ENCODE peak calls at places on chromosome 9, in eight cellular contexts. One of them, this sample, is unnamed.

GRCh38 chr9:96078866-96079505 is 203.5 kb downstream of the ERCC6L2 start:
- DNase-seq in activated naive CD4-positive, alpha-beta T cell: no peak
- DNase-seq in stimulated activated CD8-positive, alpha-beta memory T cell treated with anti-CD3 and anti-CD28 coated beads, Interleukin-12 subunit alpha, Interleukin-12 subunit beta, amount 100 ng/mL, for 1 hour: no peak
- DNase-seq in dorsolateral prefrontal cortex: no peak
- DNase-seq in Ammon's horn: no peak
- DNase-seq in SJSA1: no peak
- DNase-seq in H9: no peak
- DNase-seq in neural crest cell: no peak
- DNase-seq in this sample: no peak

GRCh38 chr9:80690340-80690939 is 998.9 kb downstream of the TLE1 start:
- DNase-seq in activated naive CD4-positive, alpha-beta T cell: no peak
- DNase-seq in stimulated activated CD8-positive, alpha-beta memory T cell treated with anti-CD3 and anti-CD28 coated beads, Interleukin-12 subunit alpha, Interleukin-12 subunit beta, amount 100 ng/mL, for 1 hour: no peak
- DNase-seq in dorsolateral prefrontal cortex: no peak
- DNase-seq in Ammon's horn: no peak
- DNase-seq in SJSA1: no peak
- DNase-seq in H9: no peak
- DNase-seq in neural crest cell: no peak
- DNase-seq in this sample: no peak

GRCh38 chr9:98380065-98380681 is 124.7 kb upstream of the TBC1D2 start:
- DNase-seq in activated naive CD4-positive, alpha-beta T cell: no peak
- DNase-seq in stimulated activated CD8-positive, alpha-beta memory T cell treated with anti-CD3 and anti-CD28 coated beads, Interleukin-12 subunit alpha, Interleukin-12 subunit beta, amount 100 ng/mL, for 1 hour: no peak
- DNase-seq in dorsolateral prefrontal cortex: no peak
- DNase-seq in Ammon's horn: no peak
- DNase-seq in SJSA1: no peak
- DNase-seq in H9: peak
- DNase-seq in neural crest cell: peak
- DNase-seq in this sample: no peak

GRCh38 chr9:14652729-14653377 is 40.4 kb downstream of the ZDHHC21 start:
- DNase-seq in activated naive CD4-positive, alpha-beta T cell: no peak
- DNase-seq in stimulated activated CD8-positive, alpha-beta memory T cell treated with anti-CD3 and anti-CD28 coated beads, Interleukin-12 subunit alpha, Interleukin-12 subunit beta, amount 100 ng/mL, for 1 hour: no peak
- DNase-seq in dorsolateral prefrontal cortex: no peak
- DNase-seq in Ammon's horn: peak
- DNase-seq in SJSA1: no peak
- DNase-seq in H9: no peak
- DNase-seq in neural crest cell: no peak
- DNase-seq in this sample: no peak

GRCh38 chr9:109972026-109973005 is 192.3 kb downstream of the PALM2AKAP2 start:
- DNase-seq in activated naive CD4-positive, alpha-beta T cell: no peak
- DNase-seq in stimulated activated CD8-positive, alpha-beta memory T cell treated with anti-CD3 and anti-CD28 coated beads, Interleukin-12 subunit alpha, Interleukin-12 subunit beta, amount 100 ng/mL, for 1 hour: no peak
- DNase-seq in dorsolateral prefrontal cortex: no peak
- DNase-seq in Ammon's horn: peak
- DNase-seq in SJSA1: no peak
- DNase-seq in H9: no peak
- DNase-seq in neural crest cell: no peak
- DNase-seq in this sample: no peak

GRCh38 chr9:89374176-89374575 is 55.9 kb downstream of the SECISBP2 start:
- DNase-seq in activated naive CD4-positive, alpha-beta T cell: no peak
- DNase-seq in stimulated activated CD8-positive, alpha-beta memory T cell treated with anti-CD3 and anti-CD28 coated beads, Interleukin-12 subunit alpha, Interleukin-12 subunit beta, amount 100 ng/mL, for 1 hour: no peak
- DNase-seq in dorsolateral prefrontal cortex: no peak
- DNase-seq in Ammon's horn: no peak
- DNase-seq in SJSA1: peak
- DNase-seq in H9: no peak
- DNase-seq in neural crest cell: no peak
- DNase-seq in this sample: no peak

GRCh38 chr9:107838766-107839165 is 349.2 kb upstream of the KLF4 start:
- DNase-seq in activated naive CD4-positive, alpha-beta T cell: no peak
- DNase-seq in stimulated activated CD8-positive, alpha-beta memory T cell treated with anti-CD3 and anti-CD28 coated beads, Interleukin-12 subunit alpha, Interleukin-12 subunit beta, amount 100 ng/mL, for 1 hour: no peak
- DNase-seq in dorsolateral prefrontal cortex: no peak
- DNase-seq in Ammon's horn: no peak
- DNase-seq in SJSA1: no peak
- DNase-seq in H9: no peak
- DNase-seq in neural crest cell: no peak
- DNase-seq in this sample: no peak

GRCh38 chr9:136081826-136082495 is 13.1 kb downstream of the NACC2 start:
- DNase-seq in activated naive CD4-positive, alpha-beta T cell: no peak
- DNase-seq in stimulated activated CD8-positive, alpha-beta memory T cell treated with anti-CD3 and anti-CD28 coated beads, Interleukin-12 subunit alpha, Interleukin-12 subunit beta, amount 100 ng/mL, for 1 hour: no peak
- DNase-seq in dorsolateral prefrontal cortex: no peak
- DNase-seq in Ammon's horn: no peak
- DNase-seq in SJSA1: no peak
- DNase-seq in H9: peak
- DNase-seq in neural crest cell: no peak
- DNase-seq in this sample: no peak

GRCh38 chr9:76115396-76115795 is 224.9 kb downstream of the PCSK5 start:
- DNase-seq in activated naive CD4-positive, alpha-beta T cell: no peak
- DNase-seq in stimulated activated CD8-positive, alpha-beta memory T cell treated with anti-CD3 and anti-CD28 coated beads, Interleukin-12 subunit alpha, Interleukin-12 subunit beta, amount 100 ng/mL, for 1 hour: no peak
- DNase-seq in dorsolateral prefrontal cortex: no peak
- DNase-seq in Ammon's horn: no peak
- DNase-seq in SJSA1: no peak
- DNase-seq in H9: no peak
- DNase-seq in neural crest cell: no peak
- DNase-seq in this sample: no peak

GRCh38 chr9:31674264-31674663 is 710.2 kb upstream of the ACO1 start:
- DNase-seq in activated naive CD4-positive, alpha-beta T cell: no peak
- DNase-seq in stimulated activated CD8-positive, alpha-beta memory T cell treated with anti-CD3 and anti-CD28 coated beads, Interleukin-12 subunit alpha, Interleukin-12 subunit beta, amount 100 ng/mL, for 1 hour: no peak
- DNase-seq in dorsolateral prefrontal cortex: no peak
- DNase-seq in Ammon's horn: no peak
- DNase-seq in SJSA1: no peak
- DNase-seq in H9: no peak
- DNase-seq in neural crest cell: no peak
- DNase-seq in this sample: no peak

GRCh38 chr9:87389936-87390335 is 107.7 kb upstream of the DAPK1 start:
- DNase-seq in activated naive CD4-positive, alpha-beta T cell: no peak
- DNase-seq in stimulated activated CD8-positive, alpha-beta memory T cell treated with anti-CD3 and anti-CD28 coated beads, Interleukin-12 subunit alpha, Interleukin-12 subunit beta, amount 100 ng/mL, for 1 hour: no peak
- DNase-seq in dorsolateral prefrontal cortex: no peak
- DNase-seq in Ammon's horn: no peak
- DNase-seq in SJSA1: no peak
- DNase-seq in H9: no peak
- DNase-seq in neural crest cell: no peak
- DNase-seq in this sample: no peak

GRCh38 chr9:6645153-6646027 is at the start of gene GLDC:
- DNase-seq in activated naive CD4-positive, alpha-beta T cell: no peak
- DNase-seq in stimulated activated CD8-positive, alpha-beta memory T cell treated with anti-CD3 and anti-CD28 coated beads, Interleukin-12 subunit alpha, Interleukin-12 subunit beta, amount 100 ng/mL, for 1 hour: no peak
- DNase-seq in dorsolateral prefrontal cortex: peak
- DNase-seq in Ammon's horn: peak
- DNase-seq in SJSA1: no peak
- DNase-seq in H9: peak
- DNase-seq in neural crest cell: peak
- DNase-seq in this sample: peak

GRCh38 chr9:128945798-128946501 is 1.5 kb downstream of the DOLK start:
- DNase-seq in activated naive CD4-positive, alpha-beta T cell: no peak
- DNase-seq in stimulated activated CD8-positive, alpha-beta memory T cell treated with anti-CD3 and anti-CD28 coated beads, Interleukin-12 subunit alpha, Interleukin-12 subunit beta, amount 100 ng/mL, for 1 hour: no peak
- DNase-seq in dorsolateral prefrontal cortex: no peak
- DNase-seq in Ammon's horn: no peak
- DNase-seq in SJSA1: no peak
- DNase-seq in H9: no peak
- DNase-seq in neural crest cell: no peak
- DNase-seq in this sample: peak

This sample was measured in posterior cingulate gyrus.